ENCODE peak calls at places on chromosomes 4 and X, in five cellular contexts. F is vagina, O is psoas muscle, S is mammary epithelial cell, Y is OCI-LY7. A is an unnamed sample.

GRCh38 chr4:17236686-17237085 is 275.2 kb downstream of the QDPR start:
- DNase-seq in O (no peak), F (no peak), S (no peak), Y (no peak), A (no peak)

GRCh38 chrX:153735274-153735673 is 10.6 kb downstream of the ABCD1 start:
- DNase-seq in O (no peak), S (no peak), F (no peak), Y (peak; percentile 46), A (peak; percentile 44)

GRCh38 chrX:120308959-120309872 is 2.0 kb downstream of the TMEM255A start:
- DNase-seq in O (peak; percentile 78), F (no peak), S (peak; percentile 74), Y (peak; percentile 73), A (peak; percentile 83)

GRCh38 chr4:75180790-75181776 is 248.2 kb downstream of the PARM1 start:
- DNase-seq in S (no peak), F (no peak), Y (peak; percentile 22), O (no peak), A (peak; percentile 82)

GRCh38 chrX:11196476-11196875 is 85.3 kb downstream of the HCCS start:
- DNase-seq in O (no peak), S (no peak), F (no peak), Y (no peak), A (no peak)

GRCh38 chr4:113908829-113909228 is 70.6 kb downstream of the ARSJ start:
- DNase-seq in O (no peak), Y (peak; percentile 20), F (no peak), S (no peak), A (peak; percentile 18)

GRCh38 chr4:26952891-26953290 is 92.2 kb downstream of the STIM2 start:
- DNase-seq in O (no peak), Y (no peak), S (no peak), F (no peak), A (no peak)

GRCh38 chr4:122542411-122543236 is 78.2 kb downstream of the IL21 start:
- DNase-seq in S (peak; percentile 14), F (no peak), O (no peak), Y (no peak), A (peak; percentile 85)

GRCh38 chr4:7154351-7154981 is 37.9 kb upstream of the SORCS2 start:
- DNase-seq in F (no peak), Y (no peak), O (peak; percentile 31), S (no peak), A (no peak)

GRCh38 chr4:67934628-67935027 is 28.7 kb downstream of the TMPRSS11A start:
- DNase-seq in Y (no peak), S (peak; percentile 51), F (no peak), O (no peak), A (no peak)

GRCh38 chr4:19678763-19679162 is 572.9 kb upstream of the SLIT2 start:
- DNase-seq in O (no peak), Y (no peak), F (no peak), S (peak; percentile 74), A (no peak)

GRCh38 chrX:69116077-69116476 is 49.2 kb downstream of the PJA1 start:
- DNase-seq in O (no peak), F (no peak), S (peak; percentile 95), Y (no peak), A (no peak)

GRCh38 chr4:99763635-99764101 is 53.0 kb upstream of the DAPP1 start:
- DNase-seq in O (no peak), F (no peak), Y (no peak), S (peak; percentile 94), A (no peak)

GRCh38 chrX:17376381-17377046 is 1.5 kb downstream of the NHS start:
- DNase-seq in S (peak; percentile 47), O (no peak), Y (no peak), F (no peak), A (no peak)

GRCh38 chr4:24630937-24631336 is 46.6 kb upstream of the DHX15 start:
- DNase-seq in O (no peak), S (no peak), Y (no peak), F (no peak), A (no peak)

GRCh38 chrX:8319359-8319758 is 145.3 kb upstream of the VCX3B start:
- DNase-seq in F (no peak), Y (no peak), S (no peak), O (no peak), A (no peak)

GRCh38 chr4:168560835-168561210 is 64.0 kb downstream of the PALLD start:
- DNase-seq in O (no peak), Y (no peak), F (no peak), S (no peak), A (no peak)

GRCh38 chr4:153512952-153513500 is 46.9 kb downstream of the TMEM131L start:
- DNase-seq in Y (no peak), S (no peak), F (no peak), O (no peak), A (no peak)

GRCh38 chr4:153511104-153511503 is 44.9 kb downstream of the TMEM131L start:
- DNase-seq in S (no peak), Y (no peak), F (no peak), O (no peak), A (no peak)

GRCh38 chr4:153512162-153512852 is 46.1 kb downstream of the TMEM131L start:
- DNase-seq in Y (no peak), F (no peak), O (no peak), S (no peak), A (no peak)

GRCh38 chr4:153514001-153514526 is 47.9 kb downstream of the TMEM131L start:
- DNase-seq in F (no peak), S (peak; percentile 60), O (no peak), Y (no peak), A (no peak)

DNA sequence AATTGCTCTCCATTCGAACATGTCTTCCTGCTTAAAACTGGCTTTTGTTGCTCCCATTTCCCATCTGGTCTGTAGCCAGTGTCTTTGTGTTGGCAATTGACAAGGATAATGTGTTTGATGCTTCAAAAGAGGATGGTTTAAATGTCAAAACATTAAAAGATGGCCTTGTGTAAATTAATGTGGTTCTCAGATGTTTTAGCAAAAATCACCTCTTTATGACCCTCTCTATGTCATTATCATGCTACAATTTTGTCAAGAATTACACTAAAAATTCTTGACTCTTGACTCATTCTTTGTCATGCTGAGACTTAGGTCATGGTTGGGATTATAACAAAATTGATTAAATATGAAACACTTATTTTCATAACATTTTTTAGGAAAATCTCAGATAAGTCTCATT is 47.4 kb downstream of the TMEM131L start:
- DNase-seq in S (no peak), F (no peak), O (no peak), Y (no peak), A (no peak)
- H3K4me3 ChIP-seq in S (no peak overlapping the region), F (no peak overlapping the region), O (no peak overlapping the region), Y (no peak overlapping the region), A (no peak overlapping the region)

GRCh38 chr4:25879091-25879584 is 16.4 kb upstream of the SEL1L3 start:
- DNase-seq in Y (peak; percentile 52), S (no peak), F (no peak), O (no peak), A (no peak)
- TF ChIP-seq CTCF in Y (no peak), S (no peak), F (no peak), O (no peak), A (no peak)

GRCh38 chrX:155330992-155331391 is 3.4 kb downstream of the CLIC2 start:
- DNase-seq in O (no peak), S (no peak), Y (no peak), F (no peak), A (no peak)
- H3K4me3 ChIP-seq in O (peak overlapping the region; percentile 58), S (no peak overlapping the region), Y (no peak overlapping the region), F (peak overlapping the region; percentile 2), A (no peak overlapping the region)

GRCh38 chr4:4575284-4576211 is 33.7 kb upstream of the STX18 start:
- DNase-seq in F (no peak), S (no peak), Y (no peak), O (peak; percentile 74), A (peak; percentile 71)
- TF ChIP-seq CTCF in F (peak; percentile 44), S (no peak), Y (no peak), O (peak; percentile 45), A (peak; percentile 17)

DNA sequence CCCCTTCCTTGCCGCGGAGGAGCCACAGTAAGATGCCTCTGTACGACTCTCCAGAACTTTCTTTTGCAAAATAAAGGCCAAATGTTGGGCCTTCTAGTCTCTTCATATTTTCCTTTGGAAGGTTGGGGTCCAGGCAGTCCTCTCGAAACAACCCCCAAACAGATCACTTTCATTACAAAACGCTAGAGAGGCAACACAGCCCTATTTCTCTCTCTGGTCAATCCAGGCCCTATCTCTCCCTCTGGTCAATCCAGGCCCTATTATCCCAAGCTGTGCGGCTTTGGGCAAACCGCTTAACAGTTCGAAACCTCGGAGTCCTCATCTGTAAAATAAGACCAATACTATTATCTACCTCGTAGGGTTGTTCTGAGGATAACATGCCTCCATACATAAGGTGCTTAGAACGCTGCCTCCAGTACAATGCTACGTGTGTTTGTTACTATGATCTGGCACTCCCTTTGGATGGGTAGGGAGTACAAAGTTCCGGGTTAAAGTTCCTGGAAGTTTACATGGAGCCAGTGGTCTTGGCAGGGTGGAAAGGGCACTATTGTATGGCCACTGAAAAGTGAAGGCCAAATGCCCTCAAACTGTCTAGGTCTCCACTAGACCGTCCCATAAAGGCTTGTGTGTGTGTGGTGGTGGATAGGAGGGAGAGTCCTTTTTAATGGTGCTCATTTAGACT is 75.4 kb upstream of the BCOR start:
- DNase-seq in F (no peak), Y (peak; percentile 10), S (no peak), O (no peak), A (no peak)
- H3K4me3 ChIP-seq in F (peak overlapping the region; percentile 41), Y (peak overlapping the region; percentile 74), S (no peak overlapping the region), O (peak overlapping the region; percentile 63), A (peak overlapping the region; percentile 59)

GRCh38 chrX:23008431-23009099 is 8.8 kb downstream of the DDX53 start:
- DNase-seq in O (no peak), Y (peak; percentile 0), F (no peak), S (no peak), A (peak; percentile 9)
- TF ChIP-seq CTCF in O (no peak), Y (peak; percentile 59), F (no peak), S (peak; percentile 33), A (no peak)

A was measured in GM12865.